ENCODE peak calls at places on chromosomes 5 and 9, in seven cellular contexts. One of them, this sample, is unnamed.

GRCh38 chr5:119330367-119331183 is 25.2 kb upstream of the TNFAIP8 start:
- DNase-seq in astrocyte of the spinal cord: no peak
- DNase-seq in GM12865: no peak
- DNase-seq in brain microvascular endothelial cell: no peak
- DNase-seq in lower lobe of right lung: no peak
- DNase-seq in cardiac fibroblast: peak; percentile 34
- DNase-seq in CD4-positive, alpha-beta T cell: no peak
- DNase-seq in this sample: no peak

GRCh38 chr5:102711525-102712240 is 43.4 kb upstream of the PAM start:
- DNase-seq in brain microvascular endothelial cell: no peak
- DNase-seq in cardiac fibroblast: no peak
- DNase-seq in CD4-positive, alpha-beta T cell: no peak
- DNase-seq in lower lobe of right lung: no peak
- DNase-seq in GM12865: no peak
- DNase-seq in astrocyte of the spinal cord: no peak
- DNase-seq in this sample: no peak

GRCh38 chr9:136626740-136627642 is 35.7 kb upstream of the EGFL7 start:
- DNase-seq in astrocyte of the spinal cord: no peak
- DNase-seq in CD4-positive, alpha-beta T cell: no peak
- DNase-seq in lower lobe of right lung: peak; percentile 51
- DNase-seq in brain microvascular endothelial cell: no peak
- DNase-seq in GM12865: no peak
- DNase-seq in cardiac fibroblast: no peak
- DNase-seq in this sample: peak; percentile 75

GRCh38 chr9:14561929-14562386 is 131.3 kb downstream of the ZDHHC21 start:
- DNase-seq in CD4-positive, alpha-beta T cell: no peak
- DNase-seq in GM12865: no peak
- DNase-seq in cardiac fibroblast: no peak
- DNase-seq in lower lobe of right lung: no peak
- DNase-seq in astrocyte of the spinal cord: no peak
- DNase-seq in brain microvascular endothelial cell: no peak
- DNase-seq in this sample: peak; percentile 27

GRCh38 chr5:52787600-52788504 is at the start of the genes ITGA1 and PELO:
- DNase-seq in cardiac fibroblast: peak; percentile 84
- DNase-seq in brain microvascular endothelial cell: peak; percentile 83
- DNase-seq in lower lobe of right lung: peak; percentile 74
- DNase-seq in CD4-positive, alpha-beta T cell: peak; percentile 13
- DNase-seq in astrocyte of the spinal cord: peak; percentile 75
- DNase-seq in GM12865: peak; percentile 56
- DNase-seq in this sample: peak; percentile 74

GRCh38 chr5:100828756-100829342 is 74.2 kb downstream of the ST8SIA4 start:
- DNase-seq in cardiac fibroblast: no peak
- DNase-seq in lower lobe of right lung: no peak
- DNase-seq in astrocyte of the spinal cord: no peak
- DNase-seq in GM12865: no peak
- DNase-seq in CD4-positive, alpha-beta T cell: no peak
- DNase-seq in brain microvascular endothelial cell: no peak
- DNase-seq in this sample: no peak

GRCh38 chr5:149271717-149272558 is at the start of gene AFAP1L1:
- DNase-seq in astrocyte of the spinal cord: peak; percentile 17
- DNase-seq in CD4-positive, alpha-beta T cell: no peak
- DNase-seq in cardiac fibroblast: peak; percentile 49
- DNase-seq in GM12865: no peak
- DNase-seq in lower lobe of right lung: peak; percentile 69
- DNase-seq in brain microvascular endothelial cell: no peak
- DNase-seq in this sample: peak; percentile 19

GRCh38 chr5:41636605-41637004 is 126.2 kb upstream of the PLCXD3 start:
- DNase-seq in cardiac fibroblast: peak; percentile 50
- DNase-seq in lower lobe of right lung: no peak
- DNase-seq in astrocyte of the spinal cord: peak; percentile 21
- DNase-seq in brain microvascular endothelial cell: peak; percentile 47
- DNase-seq in CD4-positive, alpha-beta T cell: no peak
- DNase-seq in GM12865: peak; percentile 43
- DNase-seq in this sample: no peak

GRCh38 chr9:468766-469496 is 254.3 kb downstream of the DOCK8 start:
- DNase-seq in GM12865: peak; percentile 25
- DNase-seq in lower lobe of right lung: no peak
- DNase-seq in cardiac fibroblast: no peak
- DNase-seq in brain microvascular endothelial cell: no peak
- DNase-seq in astrocyte of the spinal cord: no peak
- DNase-seq in CD4-positive, alpha-beta T cell: no peak
- DNase-seq in this sample: no peak

GRCh38 chr9:12133416-12133815 is 559.8 kb upstream of the TYRP1 start:
- DNase-seq in astrocyte of the spinal cord: no peak
- DNase-seq in GM12865: no peak
- DNase-seq in brain microvascular endothelial cell: no peak
- DNase-seq in cardiac fibroblast: no peak
- DNase-seq in lower lobe of right lung: no peak
- DNase-seq in CD4-positive, alpha-beta T cell: no peak
- DNase-seq in this sample: no peak

GRCh38 chr9:136111910-136112309 is 6.8 kb downstream of the TMEM250 start:
- DNase-seq in GM12865: no peak
- DNase-seq in lower lobe of right lung: no peak
- DNase-seq in cardiac fibroblast: no peak
- DNase-seq in astrocyte of the spinal cord: no peak
- DNase-seq in CD4-positive, alpha-beta T cell: no peak
- DNase-seq in brain microvascular endothelial cell: no peak
- DNase-seq in this sample: no peak

GRCh38 chr9:70884276-70884675 is 237.1 kb downstream of the TRPM3 start:
- DNase-seq in lower lobe of right lung: no peak
- DNase-seq in brain microvascular endothelial cell: no peak
- DNase-seq in CD4-positive, alpha-beta T cell: no peak
- DNase-seq in cardiac fibroblast: no peak
- DNase-seq in GM12865: no peak
- DNase-seq in astrocyte of the spinal cord: no peak
- DNase-seq in this sample: no peak

GRCh38 chr5:141524604-141525597 is 36.0 kb downstream of the PCDHGC5 start:
- DNase-seq in lower lobe of right lung: peak; percentile 87
- DNase-seq in GM12865: peak; percentile 88
- DNase-seq in cardiac fibroblast: peak; percentile 97
- DNase-seq in astrocyte of the spinal cord: peak; percentile 97
- DNase-seq in CD4-positive, alpha-beta T cell: peak; percentile 27
- DNase-seq in brain microvascular endothelial cell: peak; percentile 98
- DNase-seq in this sample: peak; percentile 77

GRCh38 chr5:25027016-25027415 is 382.2 kb upstream of the CDH10 start:
- DNase-seq in brain microvascular endothelial cell: no peak
- DNase-seq in GM12865: no peak
- DNase-seq in lower lobe of right lung: no peak
- DNase-seq in astrocyte of the spinal cord: no peak
- DNase-seq in CD4-positive, alpha-beta T cell: no peak
- DNase-seq in cardiac fibroblast: no peak
- DNase-seq in this sample: no peak

GRCh38 chr5:113608113-113608551 is 94.6 kb downstream of the YTHDC2 start:
- DNase-seq in lower lobe of right lung: no peak
- DNase-seq in cardiac fibroblast: peak; percentile 30
- DNase-seq in GM12865: no peak
- DNase-seq in CD4-positive, alpha-beta T cell: no peak
- DNase-seq in brain microvascular endothelial cell: no peak
- DNase-seq in astrocyte of the spinal cord: no peak
- DNase-seq in this sample: no peak

GRCh38 chr9:37246825-37247224 is 126.5 kb downstream of the ZCCHC7 start:
- DNase-seq in CD4-positive, alpha-beta T cell: no peak
- DNase-seq in GM12865: no peak
- DNase-seq in cardiac fibroblast: no peak
- DNase-seq in lower lobe of right lung: no peak
- DNase-seq in astrocyte of the spinal cord: no peak
- DNase-seq in brain microvascular endothelial cell: no peak
- DNase-seq in this sample: no peak

GRCh38 chr5:98364549-98364948 is 408.9 kb upstream of the RGMB start:
- DNase-seq in brain microvascular endothelial cell: no peak
- DNase-seq in astrocyte of the spinal cord: no peak
- DNase-seq in CD4-positive, alpha-beta T cell: no peak
- DNase-seq in lower lobe of right lung: no peak
- DNase-seq in cardiac fibroblast: no peak
- DNase-seq in GM12865: no peak
- DNase-seq in this sample: no peak

DNA sequence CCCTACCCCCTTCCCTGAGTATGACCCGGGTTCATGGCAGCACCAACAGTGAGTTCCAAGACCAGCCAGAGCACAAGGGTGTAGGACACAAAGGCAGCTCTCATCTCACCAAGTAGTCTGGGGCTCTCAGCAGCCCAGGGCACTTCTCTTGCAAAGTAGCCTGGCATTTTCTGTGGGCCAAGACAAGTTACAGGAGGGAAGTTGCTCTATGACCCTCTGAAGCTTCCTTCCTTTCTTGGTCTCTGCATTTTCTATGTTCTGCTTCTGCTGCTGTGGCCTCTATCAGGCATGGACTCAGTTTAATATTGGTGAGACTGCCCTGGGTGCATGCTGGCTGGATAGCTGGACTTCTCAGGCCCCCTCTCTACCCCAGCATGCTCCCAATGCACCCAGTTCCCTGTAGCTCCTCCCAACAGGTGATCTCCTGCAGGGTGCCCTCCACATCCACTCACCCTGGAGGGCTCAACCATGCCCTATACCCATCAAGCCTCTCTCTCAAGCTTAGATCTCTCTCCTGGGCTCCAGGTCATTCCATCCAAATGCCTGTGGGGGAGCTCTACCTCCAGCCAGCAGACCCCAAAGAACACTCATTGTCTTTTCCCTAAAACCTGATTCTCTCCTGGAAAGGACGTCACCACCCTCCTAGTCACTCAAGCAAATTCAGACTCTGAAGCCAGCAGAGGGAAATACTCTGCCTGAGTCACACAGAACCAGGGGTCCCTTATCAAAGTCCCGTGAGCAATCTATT is 13.9 kb downstream of the TBC1D2 start:
- DNase-seq in brain microvascular endothelial cell: no peak
- DNase-seq in cardiac fibroblast: no peak
- DNase-seq in astrocyte of the spinal cord: no peak
- DNase-seq in CD4-positive, alpha-beta T cell: no peak
- DNase-seq in lower lobe of right lung: no peak
- DNase-seq in GM12865: no peak
- DNase-seq in this sample: no peak
- TF ChIP-seq CTCF in brain microvascular endothelial cell: peak; percentile 53
- TF ChIP-seq CTCF in cardiac fibroblast: no peak
- TF ChIP-seq CTCF in astrocyte of the spinal cord: peak; percentile 7
- TF ChIP-seq CTCF in CD4-positive, alpha-beta T cell: no peak
- TF ChIP-seq CTCF in lower lobe of right lung: no peak
- TF ChIP-seq CTCF in GM12865: no peak
- TF ChIP-seq CTCF in this sample: peak; percentile 34

GRCh38 chr9:75185585-75186170 is 97.4 kb downstream of the OSTF1 start:
- DNase-seq in brain microvascular endothelial cell: peak; percentile 40
- DNase-seq in astrocyte of the spinal cord: no peak
- DNase-seq in GM12865: peak; percentile 60
- DNase-seq in cardiac fibroblast: peak; percentile 57
- DNase-seq in lower lobe of right lung: peak; percentile 54
- DNase-seq in CD4-positive, alpha-beta T cell: peak; percentile 27
- DNase-seq in this sample: no peak
- TF ChIP-seq CTCF in brain microvascular endothelial cell: peak; percentile 87
- TF ChIP-seq CTCF in astrocyte of the spinal cord: peak; percentile 73
- TF ChIP-seq CTCF in GM12865: peak; percentile 88
- TF ChIP-seq CTCF in cardiac fibroblast: peak; percentile 75
- TF ChIP-seq CTCF in lower lobe of right lung: peak; percentile 51
- TF ChIP-seq CTCF in CD4-positive, alpha-beta T cell: peak; percentile 61
- TF ChIP-seq CTCF in this sample: peak; percentile 75

GRCh38 chr5:174325961-174326360 is 280.5 kb downstream of the NSG2 start:
- DNase-seq in CD4-positive, alpha-beta T cell: no peak
- DNase-seq in lower lobe of right lung: no peak
- DNase-seq in brain microvascular endothelial cell: no peak
- DNase-seq in GM12865: no peak
- DNase-seq in astrocyte of the spinal cord: no peak
- DNase-seq in cardiac fibroblast: no peak
- DNase-seq in this sample: no peak

GRCh38 chr5:174327896-174328295 is 282.4 kb downstream of the NSG2 start:
- DNase-seq in brain microvascular endothelial cell: no peak
- DNase-seq in CD4-positive, alpha-beta T cell: no peak
- DNase-seq in lower lobe of right lung: no peak
- DNase-seq in cardiac fibroblast: no peak
- DNase-seq in GM12865: no peak
- DNase-seq in astrocyte of the spinal cord: no peak
- DNase-seq in this sample: no peak

GRCh38 chr5:174326372-174326771 is 280.9 kb downstream of the NSG2 start:
- DNase-seq in CD4-positive, alpha-beta T cell: no peak
- DNase-seq in cardiac fibroblast: no peak
- DNase-seq in astrocyte of the spinal cord: no peak
- DNase-seq in lower lobe of right lung: no peak
- DNase-seq in brain microvascular endothelial cell: no peak
- DNase-seq in GM12865: no peak
- DNase-seq in this sample: no peak

GRCh38 chr5:174328626-174329299 is 283.3 kb downstream of the NSG2 start:
- DNase-seq in lower lobe of right lung: no peak
- DNase-seq in GM12865: no peak
- DNase-seq in cardiac fibroblast: no peak
- DNase-seq in brain microvascular endothelial cell: no peak
- DNase-seq in astrocyte of the spinal cord: no peak
- DNase-seq in CD4-positive, alpha-beta T cell: no peak
- DNase-seq in this sample: no peak

GRCh38 chr5:174327317-174327864 is 281.9 kb downstream of the NSG2 start:
- DNase-seq in GM12865: peak; percentile 76
- DNase-seq in astrocyte of the spinal cord: peak; percentile 65
- DNase-seq in CD4-positive, alpha-beta T cell: peak; percentile 9
- DNase-seq in cardiac fibroblast: peak; percentile 75
- DNase-seq in lower lobe of right lung: peak; percentile 63
- DNase-seq in brain microvascular endothelial cell: peak; percentile 68
- DNase-seq in this sample: peak; percentile 68
- TF ChIP-seq CTCF in GM12865: peak; percentile 72
- TF ChIP-seq CTCF in astrocyte of the spinal cord: peak; percentile 77
- TF ChIP-seq CTCF in CD4-positive, alpha-beta T cell: peak; percentile 16
- TF ChIP-seq CTCF in cardiac fibroblast: peak; percentile 74
- TF ChIP-seq CTCF in lower lobe of right lung: peak; percentile 68
- TF ChIP-seq CTCF in brain microvascular endothelial cell: peak; percentile 78
- TF ChIP-seq CTCF in this sample: peak; percentile 92

DNA sequence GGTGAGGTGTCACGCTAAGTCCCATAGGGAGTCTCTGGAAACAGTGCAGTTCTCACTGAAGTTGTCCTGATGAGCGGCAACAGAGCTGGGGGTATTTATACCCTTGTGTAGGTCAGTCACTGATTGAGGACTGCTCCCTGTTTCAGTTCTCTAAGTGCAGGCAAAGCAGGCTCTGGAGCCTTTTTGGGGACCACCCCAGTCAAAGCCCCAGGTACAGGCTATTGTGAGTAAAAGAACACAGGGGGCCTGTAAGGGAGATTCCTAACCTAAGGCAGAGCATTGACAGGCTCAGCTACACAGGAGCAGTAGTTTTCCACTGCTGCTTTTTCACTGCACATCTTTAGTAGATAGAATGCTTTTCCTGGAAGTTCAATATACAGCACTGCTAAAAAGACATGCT is 221.3 kb downstream of the ESM1 start:
- DNase-seq in astrocyte of the spinal cord: no peak
- DNase-seq in CD4-positive, alpha-beta T cell: no peak
- DNase-seq in lower lobe of right lung: no peak
- DNase-seq in GM12865: no peak
- DNase-seq in cardiac fibroblast: no peak
- DNase-seq in brain microvascular endothelial cell: no peak
- DNase-seq in this sample: no peak
- TF ChIP-seq CTCF in astrocyte of the spinal cord: no peak
- TF ChIP-seq CTCF in CD4-positive, alpha-beta T cell: no peak
- TF ChIP-seq CTCF in lower lobe of right lung: no peak
- TF ChIP-seq CTCF in GM12865: no peak
- TF ChIP-seq CTCF in cardiac fibroblast: no peak
- TF ChIP-seq CTCF in brain microvascular endothelial cell: no peak
- TF ChIP-seq CTCF in this sample: no peak

This sample was measured in progenitor cell of endocrine pancreas.